ENCODE peak calls at places on chromosomes 2 and 18, in six cellular contexts. Q is left lung; X is SK-N-MC; D is activated CD8-positive, alpha-beta T cell treated with anti-CD3 and anti-CD28 coated beads for 36 hours; U is brain pericyte; C is naive thymus-derived CD8-positive, alpha-beta T cell. M is an unnamed sample.

GRCh38 chr18:76458522-76459311 is 36.3 kb downstream of the ZNF516 start:
- DNase-seq in Q (no peak), X (no peak), D (no peak), U (no peak), C (no peak), M (no peak)

GRCh38 chr18:77099501-77100370 is 32.8 kb downstream of the MBP start:
- DNase-seq in Q (no peak), X (no peak), D (peak; percentile 63), U (no peak), C (peak; percentile 52), M (no peak)

GRCh38 chr2:233600361-233600760 is 17.1 kb upstream of the UGT1A8 start:
- DNase-seq in Q (no peak), X (no peak), D (no peak), U (no peak), C (no peak), M (no peak)

GRCh38 chr18:12534820-12535219 is 123.1 kb downstream of the SPIRE1 start:
- DNase-seq in Q (no peak), X (no peak), D (no peak), U (no peak), C (no peak), M (no peak)

GRCh38 chr18:22378672-22379282 is 38.9 kb downstream of the CTAGE1 start:
- DNase-seq in Q (no peak), X (no peak), D (peak; percentile 40), U (no peak), C (no peak), M (peak; percentile 27)

GRCh38 chr2:26653207-26654060 is 12.3 kb upstream of the CIB4 start:
- DNase-seq in Q (peak; percentile 49), X (no peak), D (no peak), U (no peak), C (no peak), M (no peak)

GRCh38 chr2:143230506-143231256 is 101.5 kb downstream of the ARHGAP15 start:
- DNase-seq in Q (no peak), X (no peak), D (no peak), U (no peak), C (no peak), M (no peak)

GRCh38 chr18:1408331-1408835 is 503.7 kb downstream of the ADCYAP1 start:
- DNase-seq in Q (no peak), X (no peak), D (no peak), U (no peak), C (no peak), M (no peak)

GRCh38 chr2:163474319-163474744 is 261.5 kb downstream of the FIGN start:
- DNase-seq in Q (no peak), X (no peak), D (no peak), U (no peak), C (no peak), M (no peak)

GRCh38 chr2:28389399-28390240 is 3.0 kb upstream of the FOSL2 start:
- DNase-seq in Q (no peak), X (no peak), D (no peak), U (no peak), C (no peak), M (no peak)

GRCh38 chr2:25243995-25244394 is 75.6 kb upstream of the POMC start:
- DNase-seq in Q (no peak), X (no peak), D (no peak), U (no peak), C (no peak), M (no peak)

GRCh38 chr2:37898448-37898847 is 26.6 kb upstream of the RMDN2 start:
- DNase-seq in Q (no peak), X (no peak), D (no peak), U (no peak), C (no peak), M (no peak)

GRCh38 chr2:9002637-9003365 is 683 bp downstream of the MBOAT2 start:
- DNase-seq in Q (no peak), X (no peak), D (peak; percentile 13), U (no peak), C (peak; percentile 13), M (peak; percentile 57)

M was measured in glutamatergic neuron.